ENCODE peak calls at places on chromosomes 7 and 10, in eight cellular contexts. M is GM12878, X is upper lobe of left lung, Q is breast epithelium, O is uterus, T is stomach, C is HCT116, J is tibial nerve. H is an unnamed sample.
A peak's percentile ranks its signal among the peaks of the same experiment; 100 is the strongest.

GRCh38 chr7:100604976-100605911 is 3.1 kb downstream of the PCOLCE start:
- DNase-seq in M (no peak), X (peak; percentile 89), Q (no peak), O (peak; percentile 55), T (peak; percentile 68), C (no peak), J (no peak), H (peak; percentile 79)

GRCh38 chr10:1632141-1632540 is 105.2 kb downstream of the ADARB2 start:
- DNase-seq in M (no peak), X (no peak), Q (no peak), O (no peak), T (no peak), C (no peak), J (no peak), H (no peak)

GRCh38 chr7:28410628-28411578 is 1.4 kb upstream of the CREB5 start:
- DNase-seq in M (no peak), X (no peak), Q (no peak), O (peak; percentile 54), T (no peak), C (no peak), J (peak; percentile 37), H (peak; percentile 89)

GRCh38 chr10:28815681-28816080 is 138.4 kb downstream of the BAMBI start:
- DNase-seq in M (no peak), X (peak; percentile 81), Q (no peak), O (no peak), T (no peak), C (no peak), J (no peak), H (no peak)

GRCh38 chr10:43258032-43258921 is 8.6 kb downstream of the RASGEF1A start:
- DNase-seq in M (no peak), X (peak; percentile 46), Q (no peak), O (no peak), T (peak; percentile 22), C (no peak), J (no peak), H (no peak)

GRCh38 chr10:14247650-14248258 is 83.0 kb downstream of the FRMD4A start:
- DNase-seq in M (no peak), X (no peak), Q (no peak), O (no peak), T (no peak), C (no peak), J (no peak), H (no peak)

GRCh38 chr7:105489409-105489808 is 32.7 kb downstream of the PUS7 start:
- DNase-seq in M (no peak), X (no peak), Q (no peak), O (no peak), T (no peak), C (no peak), J (no peak), H (no peak)

GRCh38 chr10:104694074-104694473 is 53.0 kb downstream of the SORCS3 start:
- DNase-seq in M (no peak), X (no peak), Q (no peak), O (no peak), T (no peak), C (no peak), J (no peak), H (no peak)

GRCh38 chr7:16989883-16990413 is 108.2 kb upstream of the AGR3 start:
- DNase-seq in M (no peak), X (no peak), Q (peak; percentile 97), O (no peak), T (peak; percentile 91), C (peak; percentile 75), J (peak; percentile 81), H (peak; percentile 90)

GRCh38 chr10:70776455-70777005 is 8.6 kb downstream of the TBATA start:
- DNase-seq in M (no peak), X (peak; percentile 36), Q (peak; percentile 12), O (no peak), T (peak; percentile 16), C (no peak), J (no peak), H (no peak)

GRCh38 chr10:49071221-49071761 is 44.0 kb downstream of the VSTM4 start:
- DNase-seq in M (no peak), X (no peak), Q (no peak), O (no peak), T (no peak), C (no peak), J (no peak), H (no peak)

GRCh38 chr10:83881647-83882046 is 257.7 kb upstream of the GHITM start:
- DNase-seq in M (no peak), X (no peak), Q (peak; percentile 21), O (no peak), T (no peak), C (no peak), J (no peak), H (no peak)

GRCh38 chr10:97203220-97203619 is 17.5 kb upstream of the SLIT1 start:
- DNase-seq in M (no peak), X (no peak), Q (no peak), O (no peak), T (no peak), C (no peak), J (no peak), H (peak; percentile 21)

GRCh38 chr7:151242181-151243044 is 6.1 kb downstream of the SMARCD3 start:
- DNase-seq in M (no peak), X (no peak), Q (no peak), O (no peak), T (no peak), C (no peak), J (no peak), H (no peak)

GRCh38 chr7:127337581-127337980 is 54.9 kb downstream of the ZNF800 start:
- DNase-seq in M (no peak), X (no peak), Q (no peak), O (no peak), T (peak; percentile 28), C (no peak), J (no peak), H (no peak)

GRCh38 chr7:30062587-30062986 is 34.4 kb downstream of the PLEKHA8 start:
- DNase-seq in M (no peak), X (no peak), Q (no peak), O (no peak), T (no peak), C (peak; percentile 13), J (no peak), H (no peak)

GRCh38 chr10:122140477-122140902 is 130.6 kb upstream of the BTBD16 start:
- DNase-seq in M (no peak), X (no peak), Q (no peak), O (no peak), T (no peak), C (no peak), J (no peak), H (no peak)

GRCh38 chr10:4151466-4151865 is 366.5 kb upstream of the KLF6 start:
- DNase-seq in M (no peak), X (no peak), Q (no peak), O (no peak), T (no peak), C (no peak), J (no peak), H (no peak)

GRCh38 chr10:50367732-50368131 is 116.4 kb upstream of the ASAH2 start:
- DNase-seq in M (no peak), X (no peak), Q (no peak), O (no peak), T (no peak), C (peak; percentile 31), J (no peak), H (no peak)

GRCh38 chr7:26191974-26192479 is 8.5 kb downstream of the HNRNPA2B1 start:
- DNase-seq in M (no peak), X (no peak), Q (no peak), O (no peak), T (no peak), C (no peak), J (no peak), H (no peak)

GRCh38 chr10:114648368-114648767 is 9.7 kb downstream of the ABLIM1 start:
- DNase-seq in M (no peak), X (no peak), Q (no peak), O (no peak), T (no peak), C (no peak), J (no peak), H (no peak)

GRCh38 chr10:101060951-101061813 is 607 bp upstream of the KAZALD1 start:
- DNase-seq in M (peak; percentile 35), X (peak; percentile 97), Q (peak; percentile 82), O (peak; percentile 94), T (peak; percentile 97), C (peak; percentile 91), J (peak; percentile 89), H (peak; percentile 95)
- TF ChIP-seq POLR2A in M (peak; percentile 77), X (no peak), Q (no peak), O (peak; percentile 35), T (no peak), C (peak; percentile 78), J (peak; percentile 53), H (no peak)

GRCh38 chr10:62021116-62021515 is 119.6 kb downstream of the ARID5B start:
- DNase-seq in M (no peak), X (no peak), Q (no peak), O (no peak), T (no peak), C (no peak), J (no peak), H (no peak)

GRCh38 chr10:62021978-62022802 is 120.7 kb downstream of the ARID5B start:
- DNase-seq in M (no peak), X (no peak), Q (no peak), O (no peak), T (no peak), C (no peak), J (no peak), H (no peak)

GRCh38 chr10:62019013-62019684 is 117.7 kb downstream of the ARID5B start:
- DNase-seq in M (no peak), X (no peak), Q (no peak), O (peak; percentile 45), T (no peak), C (no peak), J (no peak), H (no peak)

GRCh38 chr10:62019685-62020361 is 118.3 kb downstream of the ARID5B start:
- DNase-seq in M (no peak), X (no peak), Q (no peak), O (no peak), T (no peak), C (no peak), J (no peak), H (no peak)

DNA sequence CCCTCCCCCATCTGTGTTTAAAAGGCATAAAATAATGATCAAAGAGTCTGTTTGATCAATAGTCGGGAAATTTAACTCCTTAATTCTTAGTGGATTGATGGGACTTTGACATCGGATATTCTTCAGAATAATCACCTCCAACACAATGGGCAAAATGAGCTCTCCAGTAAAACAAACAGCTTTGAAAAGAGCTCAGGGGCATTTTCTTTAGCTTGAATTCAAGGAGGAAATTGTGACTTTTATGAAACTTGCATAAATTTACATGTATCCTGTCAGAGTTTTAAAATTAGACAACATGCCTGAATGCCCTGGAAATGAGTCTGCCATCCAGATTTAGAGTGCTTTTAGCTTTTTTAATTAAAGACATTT is 118.8 kb downstream of the ARID5B start:
- DNase-seq in M (no peak), X (no peak), Q (no peak), O (no peak), T (no peak), C (no peak), J (no peak), H (no peak)
- H3K4me1 ChIP-seq in M (peaks cover 65% of the 10 kb centered on the region), X (peaks cover 37% of the 10 kb centered on the region), Q (no peaks in the 10 kb centered on the region), O (peaks cover 11% of the 10 kb centered on the region), T (peaks cover 41% of the 10 kb centered on the region), C (no peaks in the 10 kb centered on the region), J (no peaks in the 10 kb centered on the region), H (peaks cover 52% of the 10 kb centered on the region)

GRCh38 chr10:12051241-12051640 is 8.6 kb upstream of the UPF2 start:
- DNase-seq in M (no peak), X (no peak), Q (no peak), O (no peak), T (no peak), C (no peak), J (no peak), H (no peak)
- TF ChIP-seq POLR2A in M (no peak), X (no peak), Q (no peak), O (no peak), T (no peak), C (no peak), J (no peak), H (no peak)

GRCh38 chr7:65409363-65409762 is 35.7 kb downstream of the ZNF92 start:
- DNase-seq in M (no peak), X (no peak), Q (no peak), O (no peak), T (no peak), C (no peak), J (no peak), H (no peak)
- H3K4me1 ChIP-seq in M (no peaks in the 10 kb centered on the region), X (no peaks in the 10 kb centered on the region), Q (no peaks in the 10 kb centered on the region), O (no peaks in the 10 kb centered on the region), T (no peaks in the 10 kb centered on the region), C (no peaks in the 10 kb centered on the region), J (no peaks in the 10 kb centered on the region), H (no peaks in the 10 kb centered on the region)